ENCODE peak calls at places on chromosomes 3 and 15, in five cellular contexts. B, L, A, G and Z are unnamed samples.

GRCh38 chr3:95810468-95810867 is 1003.9 kb upstream of the EPHA6 start:
- DNase-seq in B (no peak), L (no peak), A (no peak), G (peak), Z (no peak)

GRCh38 chr3:182618085-182618732 is 175.1 kb upstream of the ATP11B start:
- DNase-seq in A (no peak), L (no peak), B (no peak), G (peak), Z (no peak)

GRCh38 chr3:157333551-157333991 is 103.1 kb upstream of the PTX3 start:
- DNase-seq in A (no peak), G (no peak), B (no peak), L (no peak), Z (no peak)

GRCh38 chr3:127800508-127800907 is 21.8 kb downstream of the MGLL start:
- DNase-seq in A (no peak), B (no peak), G (no peak), L (no peak), Z (no peak)

GRCh38 chr3:33439421-33440327 is 531 bp downstream of the UBP1 start:
- DNase-seq in A (peak), G (peak), B (peak), L (peak), Z (peak)

GRCh38 chr3:49120096-49120437 is 556 bp downstream of the USP19 start:
- DNase-seq in B (no peak), L (no peak), G (no peak), A (no peak), Z (no peak)

GRCh38 chr3:137165117-137165806 is 207.5 kb downstream of the IL20RB start:
- DNase-seq in G (peak), B (no peak), L (no peak), A (no peak), Z (no peak)

GRCh38 chr3:8575364-8576104 is 69.1 kb downstream of the SSUH2 start:
- DNase-seq in B (no peak), L (no peak), G (no peak), A (no peak), Z (peak)

GRCh38 chr3:181723568-181724431 is 12.1 kb downstream of the SOX2 start:
- DNase-seq in L (no peak), B (no peak), G (no peak), A (no peak), Z (no peak)

GRCh38 chr3:127092776-127093175 is 100.2 kb upstream of the PRR23E start:
- DNase-seq in A (no peak), B (no peak), G (no peak), L (no peak), Z (no peak)

GRCh38 chr15:50933353-50933752 is 24.9 kb downstream of the AP4E1 start:
- DNase-seq in G (no peak), L (no peak), B (no peak), A (no peak), Z (no peak)

GRCh38 chr3:127485396-127486170 is 105.0 kb downstream of the TPRA1 start:
- DNase-seq in L (no peak), G (no peak), B (no peak), A (no peak), Z (peak)